ENCODE peak calls at places on chromosome 3, in eight cellular contexts. D, B, P, F, Q, I, W and R are unnamed samples.
A peak's percentile ranks its signal among the peaks of the same experiment; 100 is the strongest.

GRCh38 chr3:40008796-40009195 is 199.4 kb downstream of the MYRIP start:
- DNase-seq in D (no peak), B (no peak), P (no peak), F (no peak), Q (no peak), I (no peak), W (no peak), R (no peak)

GRCh38 chr3:188133219-188133618 is 20.7 kb upstream of the LPP start:
- DNase-seq in D (no peak), B (no peak), P (no peak), F (no peak), Q (no peak), I (no peak), W (no peak), R (no peak)

GRCh38 chr3:106103383-106103782 is 234.6 kb upstream of the CBLB start:
- DNase-seq in D (no peak), B (no peak), P (no peak), F (no peak), Q (no peak), I (no peak), W (no peak), R (no peak)

GRCh38 chr3:107446706-107447105 is 69.5 kb downstream of the CCDC54 start:
- DNase-seq in D (no peak), B (no peak), P (no peak), F (no peak), Q (no peak), I (no peak), W (no peak), R (no peak)

GRCh38 chr3:158360756-158361448 is 210.1 kb upstream of the MLF1 start:
- DNase-seq in D (no peak), B (no peak), P (no peak), F (peak; percentile 64), Q (no peak), I (no peak), W (no peak), R (no peak)

GRCh38 chr3:16928386-16929132 is 43.8 kb downstream of the PLCL2 start:
- DNase-seq in D (no peak), B (no peak), P (no peak), F (no peak), Q (no peak), I (no peak), W (no peak), R (no peak)

GRCh38 chr3:35383719-35384555 is 255.4 kb upstream of the ARPP21 start:
- DNase-seq in D (peak; percentile 13), B (no peak), P (no peak), F (no peak), Q (no peak), I (no peak), W (no peak), R (no peak)

GRCh38 chr3:188819939-188820338 is 351.8 kb upstream of the TPRG1 start:
- DNase-seq in D (no peak), B (no peak), P (no peak), F (no peak), Q (no peak), I (no peak), W (no peak), R (no peak)

GRCh38 chr3:182487048-182487447 is 306.3 kb upstream of the ATP11B start:
- DNase-seq in D (no peak), B (no peak), P (no peak), F (no peak), Q (no peak), I (no peak), W (no peak), R (no peak)

GRCh38 chr3:134663646-134664456 is 13.0 kb upstream of the KY start:
- DNase-seq in D (no peak), B (no peak), P (no peak), F (no peak), Q (no peak), I (no peak), W (peak; percentile 76), R (no peak)

GRCh38 chr3:135163701-135164100 is 368.6 kb downstream of the EPHB1 start:
- DNase-seq in D (no peak), B (no peak), P (no peak), F (no peak), Q (no peak), I (no peak), W (no peak), R (no peak)

GRCh38 chr3:2770451-2770850 is 339.7 kb downstream of the IL5RA start:
- DNase-seq in D (no peak), B (no peak), P (no peak), F (no peak), Q (no peak), I (no peak), W (no peak), R (no peak)

GRCh38 chr3:107235923-107236315 is 141.3 kb upstream of the CCDC54 start:
- DNase-seq in D (peak; percentile 81), B (no peak), P (peak; percentile 25), F (no peak), Q (no peak), I (peak; percentile 27), W (peak; percentile 4), R (peak; percentile 28)

GRCh38 chr3:133192967-133193366 is 154.8 kb downstream of the TMEM108 start:
- DNase-seq in D (no peak), B (no peak), P (no peak), F (no peak), Q (no peak), I (no peak), W (no peak), R (no peak)

GRCh38 chr3:197748597-197749314 is 927 bp upstream of the FYTTD1 start:
- DNase-seq in D (no peak), B (no peak), P (no peak), F (no peak), Q (no peak), I (no peak), W (no peak), R (no peak)

GRCh38 chr3:131282379-131282778 is 99.2 kb upstream of the NUDT16 start:
- DNase-seq in D (no peak), B (no peak), P (no peak), F (no peak), Q (no peak), I (no peak), W (no peak), R (no peak)

GRCh38 chr3:164221297-164221696 is 857.0 kb downstream of the SI start:
- DNase-seq in D (no peak), B (no peak), P (no peak), F (no peak), Q (no peak), I (no peak), W (no peak), R (no peak)

GRCh38 chr3:134699141-134699711 is 48.4 kb upstream of the KY start:
- DNase-seq in D (no peak), B (no peak), P (no peak), F (no peak), Q (no peak), I (no peak), W (peak; percentile 33), R (no peak)

GRCh38 chr3:39433642-39434041 is 27.1 kb downstream of the RPSA start:
- DNase-seq in D (no peak), B (no peak), P (no peak), F (no peak), Q (no peak), I (no peak), W (no peak), R (no peak)

GRCh38 chr3:16338999-16339398 is 74.0 kb downstream of the OXNAD1 start:
- DNase-seq in D (peak; percentile 10), B (no peak), P (no peak), F (no peak), Q (no peak), I (no peak), W (no peak), R (peak; percentile 67)

GRCh38 chr3:11085078-11085840 is 69.0 kb upstream of the HRH1 start:
- DNase-seq in D (no peak), B (no peak), P (no peak), F (no peak), Q (no peak), I (no peak), W (no peak), R (no peak)

GRCh38 chr3:12455740-12456139 is 28.5 kb upstream of the TSEN2 start:
- DNase-seq in D (no peak), B (no peak), P (no peak), F (no peak), Q (no peak), I (no peak), W (no peak), R (no peak)

GRCh38 chr3:112333002-112333385 is at the start of gene CD200:
- DNase-seq in D (no peak), B (peak; percentile 45), P (peak; percentile 32), F (peak; percentile 89), Q (peak; percentile 62), I (peak; percentile 59), W (no peak), R (no peak)
- TF ChIP-seq POLR2A in D (no peak), B (no peak), P (peak; percentile 68), F (no peak), Q (no peak), I (peak; percentile 52), W (peak; percentile 29), R (no peak)

DNA sequence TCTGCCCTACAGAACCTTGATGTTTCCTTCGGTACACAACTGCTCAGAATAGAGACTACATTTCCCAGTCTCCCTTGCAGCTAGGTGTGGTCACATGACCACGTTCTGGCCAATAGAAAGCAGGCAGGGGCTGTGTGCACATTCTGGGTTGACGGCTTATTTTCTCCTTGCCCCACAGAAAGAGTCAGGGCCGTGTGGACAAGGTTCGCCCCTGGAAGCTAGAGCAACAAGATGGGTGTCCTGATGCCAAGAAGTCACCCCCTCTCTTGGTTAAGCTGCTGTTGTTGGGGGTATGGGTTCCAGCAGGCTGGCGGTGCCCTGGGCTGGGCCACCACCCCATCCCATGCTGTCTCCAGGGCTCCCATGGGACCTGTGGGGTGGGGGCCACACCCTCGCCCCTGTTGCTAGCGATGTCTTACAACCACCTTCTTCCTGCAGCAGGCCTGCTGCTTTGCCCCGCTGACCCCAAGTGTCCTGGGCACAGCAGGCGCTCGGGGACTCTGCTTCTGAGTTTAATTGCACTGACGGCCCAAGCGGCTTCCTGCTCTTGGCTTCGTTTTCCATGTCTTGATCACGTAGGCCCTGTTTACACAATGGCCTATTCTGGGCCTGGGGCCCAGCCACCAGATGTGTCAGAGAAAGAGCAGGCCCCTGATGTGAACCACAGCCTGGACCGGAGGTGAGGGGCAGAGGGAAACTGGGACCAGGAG is 24.9 kb downstream of the ABTB1 start:
- DNase-seq in D (peak; percentile 28), B (peak; percentile 80), P (peak; percentile 58), F (peak; percentile 90), Q (peak; percentile 51), I (peak; percentile 79), W (peak; percentile 66), R (peak; percentile 95)
- TF ChIP-seq POLR2A in D (no peak), B (no peak), P (peak; percentile 17), F (no peak), Q (no peak), I (no peak), W (peak; percentile 50), R (no peak)

DNA sequence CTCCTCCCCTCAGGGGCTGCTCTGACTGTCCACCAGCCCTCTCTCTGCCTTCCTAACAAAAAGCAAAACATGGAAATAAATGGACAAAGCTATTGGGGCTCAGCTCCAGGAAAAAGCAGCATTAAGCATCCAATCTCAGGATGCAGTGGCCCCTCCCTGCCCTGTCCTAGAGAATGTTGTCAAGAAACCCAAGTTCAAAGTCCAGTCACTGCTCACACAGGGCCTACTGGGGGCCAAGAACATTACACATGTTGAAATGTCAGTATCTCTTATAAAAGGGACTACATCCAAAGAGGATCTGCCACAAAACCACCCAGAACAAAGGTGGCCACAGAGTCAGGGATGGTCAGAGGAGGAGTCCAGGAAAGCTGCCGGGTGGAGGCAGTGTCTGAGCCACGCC is 7.6 kb upstream of the GRIP2 start:
- DNase-seq in D (no peak), B (no peak), P (no peak), F (no peak), Q (no peak), I (no peak), W (no peak), R (no peak)
- TF ChIP-seq POLR2A in D (no peak), B (no peak), P (no peak), F (no peak), Q (no peak), I (no peak), W (no peak), R (no peak)

GRCh38 chr3:52215351-52215750 is 10.1 kb downstream of the TLR9 start:
- DNase-seq in D (no peak), B (no peak), P (no peak), F (peak; percentile 43), Q (no peak), I (no peak), W (no peak), R (no peak)
- TF ChIP-seq POLR2A in D (no peak), B (no peak), P (no peak), F (no peak), Q (no peak), I (no peak), W (no peak), R (no peak)